ENCODE peak calls at places on chromosomes 12 and 14, in five cellular contexts. O is AG04449, I is A549, L is foreskin fibroblast, N is fibroblast of lung. M is an unnamed sample.

GRCh38 chr12:111584959-111585358 is 14.2 kb downstream of the ATXN2 start:
- DNase-seq in I (no peak), N (no peak), L (peak), O (no peak), M (no peak)

GRCh38 chr14:67285876-67286452 is 44.7 kb downstream of the PALS1 start:
- DNase-seq in L (peak), I (peak), N (peak), O (no peak), M (peak)

GRCh38 chr14:96579358-96579757 is 77.2 kb downstream of the PAPOLA start:
- DNase-seq in N (no peak), L (no peak), I (no peak), O (no peak), M (no peak)

GRCh38 chr12:64395739-64396138 is 5.2 kb upstream of the C12orf56 start:
- DNase-seq in I (no peak), N (no peak), L (peak), O (no peak), M (no peak)

GRCh38 chr12:108193922-108194321 is 64.8 kb downstream of the WSCD2 start:
- DNase-seq in I (peak), N (peak), L (peak), O (no peak), M (peak)

GRCh38 chr14:50099335-50099734 is 17.0 kb downstream of the VCPKMT start:
- DNase-seq in L (peak), N (no peak), I (no peak), O (no peak), M (peak)

GRCh38 chr14:24910408-24910986 is 139.4 kb downstream of the STXBP6 start:
- DNase-seq in N (no peak), L (no peak), O (no peak), I (no peak), M (no peak)

GRCh38 chr12:106417926-106418910 is 60.7 kb downstream of the POLR3B start:
- DNase-seq in O (no peak), I (no peak), L (peak), N (peak), M (peak)

GRCh38 chr12:51959921-51960320 is 8.4 kb downstream of the ACVR1B start:
- DNase-seq in O (no peak), L (no peak), N (no peak), I (no peak), M (no peak)

GRCh38 chr14:64210211-64210610 is 84.0 kb downstream of the ESR2 start:
- DNase-seq in I (no peak), O (no peak), N (peak), L (no peak), M (no peak)

GRCh38 chr14:37623552-37623951 is 28.1 kb downstream of the TTC6 start:
- DNase-seq in L (peak), N (peak), O (peak), I (peak), M (peak)

GRCh38 chr12:67646775-67647174 is 1.8 kb upstream of the DYRK2 start:
- DNase-seq in L (no peak), O (no peak), I (no peak), N (no peak), M (no peak)

GRCh38 chr14:87002831-87003230 is 990.2 kb downstream of the GALC start:
- DNase-seq in O (no peak), L (peak), N (peak), I (no peak), M (peak)

GRCh38 chr14:97578982-97579381 is 781.8 kb downstream of the VRK1 start:
- DNase-seq in N (no peak), L (no peak), O (no peak), I (no peak), M (no peak)

GRCh38 chr14:93977790-93978581 is 1.6 kb upstream of the ASB2 start:
- DNase-seq in O (no peak), I (no peak), N (no peak), L (no peak), M (no peak)

GRCh38 chr12:130916251-130916911 is 37.3 kb upstream of the ADGRD1 start:
- DNase-seq in O (no peak), L (peak), N (peak), I (peak), M (peak)

GRCh38 chr14:44564908-44565307 is 57.8 kb upstream of the FSCB start:
- DNase-seq in N (peak), O (no peak), I (no peak), L (no peak), M (no peak)

GRCh38 chr12:85814116-85814515 is 22.1 kb downstream of the RASSF9 start:
- DNase-seq in N (no peak), O (no peak), L (no peak), I (peak), M (no peak)

DNA sequence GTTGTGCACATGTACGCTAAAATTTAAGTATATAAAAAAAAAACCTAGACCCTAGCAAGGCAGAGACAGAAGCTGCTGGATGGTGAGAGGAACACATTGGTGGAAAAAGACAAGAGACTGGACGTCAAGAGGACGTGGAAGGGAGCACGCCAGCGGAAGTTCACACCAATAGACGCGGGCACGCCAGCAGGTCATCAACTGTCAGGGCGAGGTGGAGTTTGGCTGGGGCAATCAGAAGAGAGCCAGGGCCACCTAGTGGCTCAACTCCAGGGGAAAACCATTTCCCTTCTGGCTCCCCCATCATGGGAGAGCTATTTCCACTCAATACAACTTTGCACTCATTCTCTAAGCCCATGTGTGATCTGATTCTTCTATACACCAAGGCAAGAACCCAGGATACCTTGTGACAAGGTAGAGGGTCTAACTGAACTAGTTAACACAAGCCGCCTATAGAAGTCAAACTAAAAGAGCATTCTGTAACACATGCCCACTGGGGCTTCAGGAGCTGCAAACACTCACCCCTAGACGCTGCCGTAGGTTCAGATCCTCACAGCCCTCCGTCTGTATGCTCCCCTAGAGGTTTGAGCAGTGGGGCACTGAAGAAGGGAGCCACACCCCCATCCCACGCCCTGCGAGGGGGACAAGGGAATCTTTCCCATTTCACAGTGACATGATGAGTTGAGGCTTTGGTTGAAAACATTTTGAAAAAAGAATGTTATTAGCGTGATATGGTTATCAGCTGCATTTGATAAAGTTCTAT is 702.7 kb downstream of the TMTC2 start:
- DNase-seq in L (no peak), I (peak), N (no peak), O (no peak), M (no peak)
- TF ChIP-seq CTCF in L (no peak), I (peak), N (no peak), O (no peak), M (no peak)

DNA sequence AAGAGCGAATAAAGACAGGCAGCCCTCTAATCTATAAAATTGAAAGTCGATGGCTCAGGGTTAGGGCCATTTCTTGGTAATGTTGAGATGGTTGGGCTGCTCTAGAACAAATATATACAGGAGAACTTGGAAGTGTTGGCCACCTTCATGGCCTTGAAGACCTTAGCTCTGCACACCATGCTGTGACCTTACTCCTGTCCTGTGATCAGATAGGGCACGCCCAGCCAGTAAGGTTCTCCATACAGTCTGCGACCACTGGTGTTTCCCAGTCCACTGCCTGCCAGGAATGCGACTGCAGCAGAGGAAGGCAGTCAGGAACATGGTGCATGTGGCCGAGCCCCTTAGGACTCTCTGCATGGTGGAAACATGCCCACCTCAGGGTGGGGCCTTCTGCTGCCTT is 73.2 kb upstream of the PSMA6 start:
- DNase-seq in N (no peak), O (no peak), L (no peak), I (no peak), M (no peak)
- H3K4me3 ChIP-seq in N (no peak), O (no peak), L (no peak), I (no peak), M (no peak)

GRCh38 chr14:38971258-38971921 is 131.6 kb downstream of the SEC23A start:
- DNase-seq in N (no peak), I (no peak), O (no peak), L (no peak), M (no peak)
- TF ChIP-seq CTCF in N (no peak), I (no peak), O (no peak), L (no peak), M (no peak)

GRCh38 chr12:65828711-65829339 is 4.5 kb downstream of the HMGA2 start:
- DNase-seq in I (no peak), L (no peak), O (no peak), N (peak), M (no peak)
- H3K4me3 ChIP-seq in I (no peak), L (peak), O (peak), N (peak), M (peak)

GRCh38 chr14:23054000-23054811 is 3.1 kb downstream of the CDH24 start:
- DNase-seq in I (no peak), O (no peak), L (peak), N (no peak), M (no peak)
- TF ChIP-seq CTCF in I (no peak), O (peak), L (no peak), N (peak), M (peak)

DNA sequence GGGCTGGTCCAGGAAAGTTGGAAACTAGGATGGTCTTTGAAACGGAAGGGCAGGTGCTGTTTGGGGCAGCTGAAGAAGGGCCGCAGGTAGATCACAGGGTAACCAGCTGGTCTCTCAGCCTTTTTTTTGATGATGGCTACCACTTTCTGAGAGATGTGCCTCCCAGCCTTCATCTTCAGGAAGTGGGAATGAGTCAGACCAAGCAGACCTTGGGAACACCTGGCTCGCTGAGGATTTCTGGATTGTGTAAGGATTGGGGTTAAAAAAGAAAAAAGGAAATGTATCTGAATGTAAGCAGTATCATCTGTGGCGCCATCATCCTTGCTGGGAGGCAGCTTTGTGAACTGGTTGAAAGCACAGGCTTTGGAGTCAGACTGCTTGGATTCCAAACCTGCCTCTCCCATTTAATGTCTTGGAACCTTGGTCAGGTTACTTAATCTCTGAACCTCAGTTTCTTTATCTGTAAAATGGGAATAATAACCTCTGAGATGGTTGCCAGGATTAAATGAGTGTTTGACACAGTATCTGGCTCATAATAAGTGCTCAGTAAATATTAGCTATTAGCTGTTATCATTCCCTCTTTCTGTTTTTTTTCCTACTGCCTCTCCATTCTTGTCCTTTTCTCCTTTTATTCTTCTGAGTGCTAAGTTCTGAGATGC is 1.7 kb downstream of the PRPF40B start:
- DNase-seq in O (no peak), I (peak), L (peak), N (no peak), M (peak)
- H3K4me3 ChIP-seq in O (no peak), I (no peak), L (no peak), N (no peak), M (no peak)

GRCh38 chr14:70726651-70727375 is 82.5 kb downstream of the MAP3K9 start:
- DNase-seq in I (no peak), O (no peak), L (no peak), N (no peak), M (peak)

GRCh38 chr14:70724944-70725343 is 83.2 kb downstream of the TTC9 start:
- DNase-seq in L (no peak), O (no peak), I (no peak), N (no peak), M (no peak)

GRCh38 chr14:70722418-70722817 is 80.7 kb downstream of the TTC9 start:
- DNase-seq in I (no peak), N (no peak), L (no peak), O (no peak), M (no peak)

GRCh38 chr14:70721542-70721941 is 79.8 kb downstream of the TTC9 start:
- DNase-seq in L (peak), O (no peak), I (no peak), N (no peak), M (peak)

DNA sequence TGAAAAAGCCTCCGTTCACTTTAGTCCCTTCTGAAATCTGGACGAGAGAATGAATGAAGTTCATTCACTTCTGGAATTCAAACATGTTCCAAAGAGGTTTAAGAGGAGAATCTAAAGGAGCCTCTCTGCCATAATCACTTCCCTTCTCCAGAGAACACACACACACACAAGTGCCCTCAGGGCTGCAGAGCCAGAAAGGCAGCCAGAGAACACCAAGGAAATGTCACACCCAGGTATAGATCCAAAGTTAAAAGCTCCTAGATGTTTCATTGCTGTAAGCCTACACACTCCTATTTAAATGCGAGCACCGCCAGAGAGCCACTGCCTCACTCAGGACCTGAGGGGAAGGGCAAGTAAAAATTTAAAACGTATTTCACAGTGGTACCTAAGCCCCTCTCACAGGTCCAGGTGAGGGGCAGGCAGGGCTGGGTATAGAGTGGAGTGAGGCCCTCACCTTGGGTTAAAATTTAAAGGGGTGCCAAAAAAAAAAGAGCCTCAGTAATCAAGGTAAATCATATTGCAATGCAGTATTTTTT is 82.4 kb downstream of the TTC9 start:
- DNase-seq in N (no peak), O (no peak), I (no peak), L (no peak), M (no peak)
- TF ChIP-seq CTCF in N (no peak), O (no peak), I (no peak), L (no peak), M (no peak)

GRCh38 chr14:105430535-105430934 is 10.9 kb downstream of the MTA1 start:
- DNase-seq in L (peak), N (peak), O (peak), I (peak), M (peak)
- H3K4me3 ChIP-seq in L (no peak), N (no peak), O (no peak), I (no peak), M (no peak)

DNA sequence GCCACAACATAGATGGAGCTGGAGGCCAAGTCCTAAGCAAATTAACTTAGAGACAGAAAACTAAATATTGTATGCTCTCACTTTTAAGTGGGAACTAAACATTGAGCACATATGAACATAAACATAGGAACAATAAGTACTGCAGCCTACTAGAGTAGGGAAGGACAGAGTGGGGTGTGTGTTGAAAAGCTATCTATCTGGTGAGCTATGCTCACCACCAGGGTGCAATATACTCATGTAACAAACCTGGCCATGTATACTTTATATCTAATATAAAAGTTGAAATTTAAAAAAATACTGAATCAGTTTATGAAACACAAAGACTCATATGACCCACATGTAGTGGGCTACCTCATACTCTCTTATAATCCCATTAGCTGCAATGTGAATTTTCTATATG is 1305.0 kb downstream of the LRFN5 start:
- DNase-seq in L (peak), N (peak), I (peak), O (no peak), M (peak)
- TF ChIP-seq CTCF in L (no peak), N (no peak), I (peak), O (no peak), M (peak)

GRCh38 chr12:78002878-78003277 is 172.2 kb downstream of the NAV3 start:
- DNase-seq in N (peak), L (no peak), O (no peak), I (peak), M (peak)
- H3K4me3 ChIP-seq in N (no peak), L (no peak), O (no peak), I (no peak), M (no peak)

M was measured in fibroblast of mammary gland.